ENCODE peak calls at places on chromosomes 2 and 18, in five cellular contexts. X is Right ventricle myocardium superior; L is stimulated activated CD4-positive, alpha-beta T cell treated with anti-CD3 and anti-CD28 coated beads, Interleukin-12 subunit alpha, Interleukin-12 subunit beta, amount 100 ng/mL, for 4 hours; W is stimulated activated CD8-positive, alpha-beta memory T cell treated with anti-CD3 and anti-CD28 coated beads, Interleukin-7, amount 100 ng/mL, for 48 hours; K is hippocampal formation. R is an unnamed sample.

GRCh38 chr18:56086786-56087185 is 498.8 kb upstream of the TCF4 start:
- DNase-seq in X (no peak), L (no peak), W (no peak), K (no peak), R (no peak)

GRCh38 chr2:215870986-215871385 is 142.4 kb downstream of the MREG start:
- DNase-seq in X (no peak), L (no peak), W (no peak), K (no peak), R (no peak)

GRCh38 chr2:148794558-148794957 is 80.5 kb upstream of the KIF5C start:
- DNase-seq in X (no peak), L (no peak), W (no peak), K (no peak), R (no peak)

GRCh38 chr18:48947583-48947982 is 3.2 kb downstream of the SMAD7 start:
- DNase-seq in X (peak), L (no peak), W (no peak), K (no peak), R (peak)

GRCh38 chr2:240161087-240161750 is 20.8 kb upstream of the OTOS start:
- DNase-seq in X (no peak), L (no peak), W (no peak), K (no peak), R (no peak)

GRCh38 chr2:197248623-197249022 is 62.0 kb downstream of the ANKRD44 start:
- DNase-seq in X (no peak), L (no peak), W (no peak), K (no peak), R (no peak)

GRCh38 chr2:237414056-237414661 is at the start of gene COL6A3:
- DNase-seq in X (peak), L (no peak), W (no peak), K (no peak), R (no peak)

GRCh38 chr2:76599732-76600368 is 889.1 kb upstream of the GCFC2 start:
- DNase-seq in X (peak), L (no peak), W (no peak), K (peak), R (no peak)

GRCh38 chr2:100060875-100061274 is 81.5 kb downstream of the AFF3 start:
- DNase-seq in X (no peak), L (no peak), W (no peak), K (no peak), R (no peak)

GRCh38 chr2:185507703-185508102 is 230.9 kb upstream of the FSIP2 start:
- DNase-seq in X (no peak), L (no peak), W (no peak), K (no peak), R (no peak)

GRCh38 chr2:238910751-238911351 is 63.0 kb downstream of the TWIST2 start:
- DNase-seq in X (no peak), L (no peak), W (no peak), K (no peak), R (no peak)

GRCh38 chr18:22189431-22189830 is 20.0 kb downstream of the GATA6 start:
- DNase-seq in X (no peak), L (no peak), W (no peak), K (no peak), R (no peak)

GRCh38 chr2:68730828-68731227 is 3.8 kb upstream of the ARHGAP25 start:
- DNase-seq in X (no peak), L (no peak), W (no peak), K (no peak), R (no peak)

GRCh38 chr2:82993631-82994030 is 1465.4 kb downstream of the SUCLG1 start:
- DNase-seq in X (no peak), L (no peak), W (no peak), K (no peak), R (no peak)

GRCh38 chr18:42545825-42546224 is 569.7 kb downstream of the RIT2 start:
- DNase-seq in X (no peak), L (no peak), W (no peak), K (no peak), R (no peak)

GRCh38 chr2:76579911-76580310 is 869.2 kb upstream of the GCFC2 start:
- DNase-seq in X (no peak), L (no peak), W (no peak), K (no peak), R (no peak)

GRCh38 chr2:221202431-221202830 is 369.7 kb downstream of the EPHA4 start:
- DNase-seq in X (no peak), L (no peak), W (no peak), K (no peak), R (no peak)

GRCh38 chr2:218889937-218890336 is 9.3 kb downstream of the WNT10A start:
- DNase-seq in X (no peak), L (no peak), W (no peak), K (no peak), R (no peak)

GRCh38 chr2:238128061-238129040 is 10.1 kb upstream of the KLHL30 start:
- DNase-seq in X (peak), L (no peak), W (no peak), K (no peak), R (no peak)

GRCh38 chr2:2940061-2940460 is 437.6 kb downstream of the EIPR1 start:
- DNase-seq in X (no peak), L (no peak), W (no peak), K (no peak), R (no peak)

GRCh38 chr18:4130734-4131719 is 324.1 kb downstream of the DLGAP1 start:
- DNase-seq in X (no peak), L (no peak), W (no peak), K (no peak), R (no peak)